ENCODE peak calls at places on chromosomes 5 and 9, in four cellular contexts. Q is cardiac fibroblast, E is lower leg skin, F is fibroblast of lung. P is an unnamed sample.

GRCh38 chr5:1222621-1223277 is 2.4 kb upstream of the SLC6A18 start:
- DNase-seq in Q (no peak), F (no peak), E (no peak), P (no peak)

GRCh38 chr9:113428062-113428600 is 17.6 kb downstream of the C9orf43 start:
- DNase-seq in Q (peak; percentile 32), F (no peak), E (no peak), P (peak; percentile 33)

GRCh38 chr9:20227166-20227874 is 395.0 kb downstream of the MLLT3 start:
- DNase-seq in Q (no peak), E (no peak), F (peak; percentile 38), P (peak; percentile 4)

GRCh38 chr5:52073993-52074689 is 690.9 kb downstream of the ISL1 start:
- DNase-seq in Q (no peak), F (no peak), E (no peak), P (no peak)

GRCh38 chr9:34606908-34607307 is 5.0 kb downstream of the RPP25L start:
- DNase-seq in E (no peak), F (no peak), Q (no peak), P (no peak)

GRCh38 chr5:133878236-133878555 is 90.2 kb downstream of the C5orf15 start:
- DNase-seq in Q (no peak), F (no peak), E (no peak), P (no peak)

GRCh38 chr5:121949885-121950284 is 11.9 kb upstream of the SRFBP1 start:
- DNase-seq in F (peak; percentile 36), E (no peak), Q (peak; percentile 71), P (peak; percentile 66)

GRCh38 chr9:10855847-10856246 is 243.0 kb upstream of the PTPRD start:
- DNase-seq in F (no peak), Q (peak; percentile 23), E (no peak), P (no peak)

GRCh38 chr5:104241051-104241450 is 678.5 kb upstream of the NUDT12 start:
- DNase-seq in E (no peak), Q (peak; percentile 7), F (peak; percentile 5), P (no peak)

GRCh38 chr9:100554935-100555401 is 22.9 kb upstream of the CAVIN4 start:
- DNase-seq in F (peak; percentile 68), Q (peak; percentile 13), E (no peak), P (peak; percentile 64)

GRCh38 chr9:79471577-79472543 is 99.9 kb upstream of the TLE4 start:
- DNase-seq in F (peak; percentile 38), Q (peak; percentile 76), E (peak; percentile 88), P (peak; percentile 37)

GRCh38 chr9:80796662-80797426 is 892.5 kb downstream of the TLE1 start:
- DNase-seq in Q (no peak), E (no peak), F (no peak), P (peak; percentile 7)

GRCh38 chr5:177142029-177142681 is 8.6 kb downstream of the NSD1 start:
- DNase-seq in F (no peak), Q (no peak), E (no peak), P (peak; percentile 26)

GRCh38 chr9:113483676-113484257 is 20.2 kb downstream of the RGS3 start:
- DNase-seq in Q (no peak), F (no peak), E (peak; percentile 61), P (no peak)

GRCh38 chr5:147835386-147835798 is 3.9 kb upstream of the SPINK1 start:
- DNase-seq in Q (no peak), E (no peak), F (peak; percentile 13), P (peak; percentile 44)

GRCh38 chr5:143002459-143003327 is 232.5 kb downstream of the ARHGAP26 start:
- DNase-seq in Q (peak; percentile 98), E (no peak), F (peak; percentile 91), P (peak; percentile 93)

GRCh38 chr9:89619019-89619418 is 14.2 kb downstream of the GADD45G start:
- DNase-seq in F (no peak), Q (no peak), E (no peak), P (no peak)

GRCh38 chr9:135087489-135087791 is at the start of gene OLFM1:
- DNase-seq in F (peak; percentile 58), Q (peak; percentile 68), E (peak; percentile 95), P (peak; percentile 47)

GRCh38 chr5:136457390-136458094 is 92.2 kb upstream of the TRPC7 start:
- DNase-seq in Q (no peak), E (no peak), F (no peak), P (no peak)

GRCh38 chr5:149912226-149912864 is 32.2 kb downstream of the PDE6A start:
- DNase-seq in E (no peak), Q (no peak), F (no peak), P (no peak)

GRCh38 chr9:78292026-78292425 is 4.9 kb upstream of the PSAT1 start:
- DNase-seq in F (no peak), E (no peak), Q (no peak), P (no peak)

GRCh38 chr9:68678430-68678829 is 26.6 kb upstream of the PIP5K1B start:
- DNase-seq in F (no peak), Q (no peak), E (no peak), P (peak; percentile 10)

GRCh38 chr9:83598487-83598886 is 24.5 kb upstream of the IDNK start:
- DNase-seq in F (no peak), E (no peak), Q (peak; percentile 54), P (peak; percentile 72)

GRCh38 chr9:90311811-90312210 is 330.8 kb downstream of the DIRAS2 start:
- DNase-seq in Q (no peak), E (no peak), F (no peak), P (no peak)

GRCh38 chr9:33117816-33118215 is 41.3 kb upstream of the SMU1 start:
- DNase-seq in F (no peak), E (no peak), Q (no peak), P (no peak)

GRCh38 chr5:32339878-32340277 is 27.1 kb upstream of the MTMR12 start:
- DNase-seq in F (no peak), E (no peak), Q (no peak), P (no peak)

GRCh38 chr9:134554750-134555655 is 86.6 kb upstream of the COL5A1 start:
- DNase-seq in Q (peak; percentile 58), E (no peak), F (peak; percentile 86), P (peak; percentile 89)

GRCh38 chr9:18441245-18441644 is 32.7 kb upstream of the ADAMTSL1 start:
- DNase-seq in E (no peak), Q (no peak), F (peak; percentile 52), P (no peak)

GRCh38 chr5:39498247-39498952 is 73.6 kb upstream of the DAB2 start:
- DNase-seq in E (no peak), Q (peak; percentile 58), F (peak; percentile 77), P (peak; percentile 81)

GRCh38 chr9:806285-807156 is 35.0 kb upstream of the DMRT1 start:
- DNase-seq in Q (peak; percentile 61), F (peak; percentile 30), E (no peak), P (peak; percentile 36)

GRCh38 chr5:33936004-33936380 is 194 bp upstream of the RXFP3 start:
- DNase-seq in E (peak; percentile 89), F (peak; percentile 69), Q (peak; percentile 70), P (peak; percentile 77)

GRCh38 chr9:131441441-131441840 is 47.6 kb downstream of the PRRC2B start:
- DNase-seq in Q (no peak), F (no peak), E (no peak), P (no peak)

GRCh38 chr5:110807174-110807573 is 68.4 kb downstream of the SLC25A46 start:
- DNase-seq in F (no peak), Q (peak; percentile 54), E (no peak), P (peak; percentile 27)

GRCh38 chr5:137114529-137114928 is 384.6 kb downstream of the SPOCK1 start:
- DNase-seq in E (no peak), F (peak; percentile 83), Q (peak; percentile 55), P (peak; percentile 36)

GRCh38 chr5:154278908-154279307 is 88.4 kb downstream of the GALNT10 start:
- DNase-seq in E (no peak), F (peak; percentile 80), Q (no peak), P (no peak)

GRCh38 chr9:6761306-6761705 is 3.5 kb downstream of the KDM4C start:
- DNase-seq in Q (no peak), E (peak; percentile 59), F (no peak), P (no peak)

GRCh38 chr5:63596254-63596653 is 366.0 kb downstream of the HTR1A start:
- DNase-seq in E (no peak), Q (no peak), F (no peak), P (no peak)

DNA sequence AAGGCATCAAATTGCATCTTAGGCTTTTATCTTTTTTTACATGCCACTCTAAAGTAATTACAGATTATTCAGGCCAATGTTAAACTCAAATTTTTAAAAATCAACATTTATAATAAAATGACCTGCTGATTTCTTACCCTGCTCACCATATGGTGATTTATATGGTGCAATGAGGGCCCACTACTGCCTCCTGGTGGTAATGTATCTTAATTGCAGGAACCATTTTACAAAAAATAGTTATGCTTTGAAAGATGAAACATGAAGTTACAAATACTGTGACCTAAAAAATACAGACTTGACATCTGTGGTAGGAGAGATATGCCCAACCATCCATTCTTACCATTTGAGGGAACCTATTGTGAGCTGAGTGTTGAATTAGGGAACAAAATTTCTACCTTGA is 292.6 kb upstream of the TAS2R1 start:
- DNase-seq in E (no peak), F (no peak), Q (no peak), P (no peak)
- TF ChIP-seq CTCF in E (no peak), F (peak; percentile 33), Q (peak; percentile 35), P (peak; percentile 20)

GRCh38 chr5:156386976-156387375 is 60.0 kb downstream of the SGCD start:
- DNase-seq in F (no peak), E (no peak), Q (no peak), P (no peak)
- H3K4me3 ChIP-seq in F (no peak overlapping the region), E (no peak overlapping the region), Q (no peak overlapping the region), P (no peak overlapping the region)

GRCh38 chr5:102295534-102296228 is 403 bp downstream of the SLCO4C1 start:
- DNase-seq in Q (no peak), E (no peak), F (no peak), P (no peak)

GRCh38 chr5:102294996-102295395 is 1.1 kb downstream of the SLCO4C1 start:
- DNase-seq in E (no peak), F (no peak), Q (no peak), P (no peak)

GRCh38 chr5:102296229-102296817 is at the start of gene SLCO4C1:
- DNase-seq in F (peak; percentile 59), Q (peak; percentile 31), E (no peak), P (peak; percentile 0)
- TF ChIP-seq CTCF in F (peak; percentile 44), Q (peak; percentile 25), E (no peak), P (no peak)

GRCh38 chr9:86280580-86280979 is 1.8 kb downstream of the ISCA1 start:
- DNase-seq in E (no peak), Q (no peak), F (no peak), P (no peak)
- H3K4me3 ChIP-seq in E (no peak overlapping the region), Q (no peak overlapping the region), F (no peak overlapping the region), P (no peak overlapping the region)

GRCh38 chr9:71765693-71766092 is 2.6 kb downstream of the CEMIP2 start:
- DNase-seq in F (peak; percentile 78), E (no peak), Q (no peak), P (peak; percentile 46)
- TF ChIP-seq CTCF in F (no peak), E (no peak), Q (no peak), P (no peak)

GRCh38 chr5:29382735-29383280 is 1810.7 kb upstream of the CDH6 start:
- DNase-seq in Q (no peak), E (no peak), F (no peak), P (no peak)
- H3K4me3 ChIP-seq in Q (no peak overlapping the region), E (no peak overlapping the region), F (no peak overlapping the region), P (no peak overlapping the region)

P was measured in fibroblast of villous mesenchyme.